ENCODE peak calls at places on chromosome 6, in ten cellular contexts. J is MM.1S, T is uterus, D is heart right ventricle, E is transverse colon, W is Panc1, F is body of pancreas, M is psoas muscle, C is SK-N-SH, U is stomach. R is an unnamed sample. For H3K36me3, the result is how much of the 10 kb centered on the place peaks cover.

GRCh38 chr6:14671261-14671681 is 553.7 kb downstream of the CD83 start:
- DNase-seq in U (peak), J (no peak), D (peak), W (no peak), T (peak), C (no peak), M (peak), F (no peak), E (no peak), R (no peak)

GRCh38 chr6:96939019-96939805 is 14.7 kb downstream of the KLHL32 start:
- DNase-seq in C (peak), U (no peak), E (no peak), M (no peak), W (peak), J (no peak), T (no peak), D (no peak), F (no peak), R (no peak)

GRCh38 chr6:89117285-89118108 is at the start of gene SRSF12:
- DNase-seq in E (peak), T (peak), W (no peak), J (peak), U (peak), F (peak), C (peak), M (peak), D (peak), R (peak)

GRCh38 chr6:148450866-148451265 is 108.2 kb downstream of the SASH1 start:
- DNase-seq in D (no peak), U (no peak), M (no peak), J (no peak), T (no peak), F (no peak), E (no peak), C (no peak), W (no peak), R (no peak)

GRCh38 chr6:839201-839600 is 146.3 kb upstream of the EXOC2 start:
- DNase-seq in F (no peak), D (no peak), E (no peak), W (no peak), J (no peak), T (no peak), U (no peak), C (no peak), M (no peak), R (no peak)

GRCh38 chr6:65570340-65570739 is 136.7 kb downstream of the EYS start:
- DNase-seq in M (no peak), W (no peak), U (no peak), J (no peak), D (no peak), T (no peak), F (no peak), E (no peak), C (no peak), R (no peak)

GRCh38 chr6:38443750-38444149 is 196.0 kb downstream of the BTBD9 start:
- DNase-seq in M (no peak), D (no peak), J (no peak), U (no peak), T (no peak), W (no peak), C (peak), E (no peak), F (no peak), R (peak)

GRCh38 chr6:155328539-155329459 is 14.5 kb upstream of the TFB1M start:
- DNase-seq in F (peak), T (no peak), J (no peak), C (no peak), E (peak), D (no peak), U (peak), M (no peak), W (no peak), R (no peak)

GRCh38 chr6:88662163-88662580 is 301.2 kb downstream of the RNGTT start:
- DNase-seq in J (no peak), W (no peak), F (peak), C (no peak), M (no peak), T (no peak), U (peak), D (no peak), E (no peak), R (no peak)

GRCh38 chr6:141634269-141634668 is 498.5 kb upstream of the GJE1 start:
- DNase-seq in F (no peak), W (no peak), U (no peak), C (no peak), J (no peak), E (no peak), M (no peak), D (no peak), T (no peak), R (no peak)

GRCh38 chr6:53814353-53814752 is 19.5 kb downstream of the LRRC1 start:
- DNase-seq in F (no peak), C (no peak), W (no peak), U (no peak), M (no peak), E (no peak), J (no peak), T (no peak), D (no peak), R (no peak)

GRCh38 chr6:9248125-9248524 is 812.8 kb upstream of the SLC35B3 start:
- DNase-seq in J (no peak), T (no peak), D (no peak), F (no peak), E (no peak), W (no peak), U (no peak), M (no peak), C (no peak), R (no peak)

GRCh38 chr6:24069546-24069945 is 56.5 kb upstream of the NRSN1 start:
- DNase-seq in W (no peak), D (no peak), M (no peak), F (no peak), E (no peak), J (no peak), U (no peak), C (no peak), T (no peak), R (no peak)

GRCh38 chr6:169158182-169158573 is 95.5 kb downstream of the THBS2 start:
- DNase-seq in D (peak), J (no peak), C (peak), M (peak), F (no peak), E (no peak), W (no peak), U (no peak), T (peak), R (no peak)

GRCh38 chr6:3844097-3844463 is 5.1 kb upstream of the FAM50B start:
- DNase-seq in U (no peak), D (no peak), T (no peak), J (no peak), W (no peak), E (no peak), F (no peak), C (no peak), M (no peak), R (no peak)

GRCh38 chr6:98824163-98824906 is 10.0 kb upstream of the POU3F2 start:
- DNase-seq in C (peak), U (no peak), T (no peak), J (no peak), D (no peak), E (no peak), M (no peak), W (no peak), F (no peak), R (peak)

GRCh38 chr6:83867527-83868161 is 8.2 kb downstream of the CYB5R4 start:
- DNase-seq in D (peak), U (peak), C (no peak), W (peak), M (no peak), J (no peak), T (no peak), E (peak), F (no peak), R (peak)

GRCh38 chr6:139777202-139777970 is 402.9 kb upstream of the CITED2 start:
- DNase-seq in W (no peak), J (no peak), D (no peak), C (no peak), M (no peak), F (peak), T (no peak), U (no peak), E (no peak), R (peak)

GRCh38 chr6:16974387-16974673 is 127.5 kb upstream of the STMND1 start:
- DNase-seq in E (no peak), W (no peak), U (no peak), C (no peak), D (no peak), T (no peak), F (no peak), J (no peak), M (no peak), R (no peak)

GRCh38 chr6:169726963-169727362 is 2.7 kb upstream of the PHF10 start:
- DNase-seq in C (no peak), W (no peak), T (no peak), D (no peak), F (no peak), J (no peak), E (no peak), M (no peak), U (no peak), R (no peak)

GRCh38 chr6:105799051-105799450 is 287.1 kb upstream of the PRDM1 start:
- DNase-seq in D (no peak), F (no peak), U (no peak), W (no peak), J (no peak), M (peak), C (no peak), T (peak), E (peak), R (no peak)

GRCh38 chr6:139448094-139448649 is 73.7 kb upstream of the CITED2 start:
- DNase-seq in W (no peak), E (no peak), U (no peak), M (no peak), C (no peak), F (no peak), J (peak), D (no peak), T (no peak), R (no peak)

GRCh38 chr6:33896391-33897192 is 92.8 kb upstream of the MLN start:
- DNase-seq in M (peak), C (no peak), F (no peak), U (no peak), T (peak), J (no peak), W (no peak), D (no peak), E (no peak), R (no peak)

GRCh38 chr6:30378290-30378937 is 33.5 kb downstream of the RPP21 start:
- DNase-seq in F (no peak), U (no peak), C (no peak), W (no peak), E (no peak), J (no peak), D (no peak), T (no peak), M (no peak), R (no peak)

GRCh38 chr6:158008894-158009891 is 27.5 kb downstream of the SYNJ2 start:
- DNase-seq in F (peak), T (peak), W (no peak), E (peak), J (no peak), U (no peak), M (peak), C (peak), D (no peak), R (no peak)

GRCh38 chr6:30730611-30731435 is 10.7 kb downstream of the TUBB start:
- DNase-seq in D (peak), M (peak), J (peak), T (peak), E (peak), U (peak), W (no peak), C (peak), F (peak), R (peak)

GRCh38 chr6:47484616-47485015 is 7.0 kb downstream of the CD2AP start:
- DNase-seq in D (no peak), C (no peak), U (no peak), T (no peak), F (no peak), M (no peak), W (no peak), E (no peak), J (no peak), R (no peak)

GRCh38 chr6:108598316-108598863 is 37.7 kb downstream of the FOXO3 start:
- DNase-seq in D (no peak), C (no peak), U (no peak), E (no peak), M (peak), T (no peak), J (peak), F (no peak), W (no peak), R (peak)

DNA sequence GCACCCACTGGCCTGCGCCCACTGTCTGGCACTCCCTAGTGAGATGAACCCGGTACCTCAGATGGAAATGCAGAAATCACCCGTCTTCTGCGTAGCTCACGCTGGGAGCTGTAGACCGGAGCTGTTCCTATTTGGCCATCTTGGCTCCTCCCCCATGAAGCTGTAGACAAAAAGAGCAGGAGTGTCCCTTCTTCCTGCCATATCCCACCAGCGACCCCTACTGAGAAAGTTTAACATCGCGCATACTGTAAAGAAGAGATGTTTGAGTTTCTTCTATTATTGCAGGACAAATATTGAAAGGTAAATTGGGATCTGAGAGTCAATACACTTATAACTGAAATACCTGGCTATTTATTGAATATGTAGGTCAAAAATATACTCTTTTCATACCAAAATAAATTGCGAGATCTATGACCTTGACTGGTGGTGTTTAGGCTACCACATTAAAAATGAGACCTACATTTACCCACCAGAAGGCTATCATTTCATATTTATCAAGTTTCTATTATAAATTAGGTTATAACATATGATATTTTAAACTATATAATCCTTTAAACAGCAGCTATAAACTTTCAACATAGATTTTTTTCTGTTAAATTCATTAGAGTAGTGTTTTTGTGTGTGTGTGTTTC is 586.3 kb downstream of the HTR1B start:
- DNase-seq in D (no peak), E (peak), M (no peak), W (no peak), T (no peak), U (peak), J (peak), C (peak), F (peak), R (peak)
- TF ChIP-seq CTCF in D (peak), E (peak), M (no peak), W (peak), T (no peak), U (peak), J (peak), C (peak), F (peak), R (peak)

GRCh38 chr6:56638760-56639159 is 3.9 kb downstream of the DST start:
- DNase-seq in U (no peak), D (no peak), E (no peak), J (no peak), C (no peak), M (no peak), W (no peak), F (no peak), T (no peak), R (no peak)
- H3K36me3 ChIP-seq in U (under half), D (half or more), E (under half), J (under half), C (half or more), M (half or more), W (half or more), F (under half), T (under half), R (under half)

GRCh38 chr6:73702444-73702843 is 6.4 kb downstream of the CD109 start:
- DNase-seq in E (no peak), W (no peak), U (no peak), D (no peak), J (no peak), F (no peak), C (no peak), T (no peak), M (no peak), R (no peak)
- H3K4me3 ChIP-seq in E (no peak), W (no peak), U (no peak), D (no peak), J (no peak), F (no peak), C (no peak), T (no peak), M (no peak), R (no peak)

DNA sequence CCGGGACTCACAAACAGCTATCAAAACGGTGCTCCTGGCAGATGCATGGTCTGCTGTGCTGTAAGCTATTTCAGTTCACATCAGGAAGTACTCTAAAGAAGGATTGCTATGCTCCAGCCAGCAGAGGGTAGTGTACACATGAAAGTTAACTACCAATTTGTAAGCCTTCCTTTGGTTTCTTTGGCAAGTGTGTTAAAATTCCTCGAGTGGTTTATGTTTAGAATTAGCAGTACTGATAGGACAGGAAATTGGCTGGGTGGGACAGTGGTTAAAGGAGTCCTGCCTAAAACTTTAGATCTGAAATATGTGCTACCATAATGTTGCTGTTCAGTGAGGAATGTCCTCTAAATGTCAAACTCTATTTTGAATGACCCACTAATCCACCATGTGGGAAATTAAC is 47.4 kb downstream of the TRMT11 start:
- DNase-seq in J (peak), U (no peak), W (no peak), D (no peak), M (no peak), E (peak), T (no peak), F (peak), C (peak), R (peak)
- TF ChIP-seq CTCF in J (no peak), U (peak), W (peak), D (peak), M (peak), E (peak), T (peak), F (peak), C (peak), R (peak)

GRCh38 chr6:111357680-111358079 is 125.3 kb downstream of the REV3L start:
- DNase-seq in U (no peak), C (no peak), M (no peak), W (no peak), F (no peak), E (no peak), J (no peak), T (no peak), D (no peak), R (no peak)
- H3K36me3 ChIP-seq in U (under half), C (under half), M (half or more), W (under half), F (under half), E (under half), J (under half), T (under half), D (under half), R (under half)

DNA sequence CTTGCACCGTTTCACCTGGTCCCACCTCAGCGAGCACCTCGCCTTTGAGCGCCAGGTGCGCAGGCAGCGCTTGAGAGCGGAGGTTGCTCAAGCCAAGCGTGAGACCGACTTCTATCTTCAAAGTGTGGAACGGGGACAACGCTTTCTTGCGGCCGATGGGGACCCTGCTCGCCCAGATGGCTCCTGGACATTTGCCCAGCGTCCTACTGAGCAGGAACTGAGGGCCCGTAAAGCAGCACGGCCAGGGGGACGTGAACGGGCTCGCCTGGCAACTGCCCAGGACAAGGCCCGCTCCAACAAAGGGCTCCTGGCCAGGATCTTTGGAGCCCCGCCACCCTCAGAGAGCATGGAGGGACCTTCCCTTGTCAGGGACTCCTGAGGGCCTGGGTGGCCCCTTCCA is 1.5 kb downstream of the ABT1 start:
- DNase-seq in E (no peak), F (no peak), W (no peak), T (no peak), M (no peak), U (no peak), J (no peak), C (no peak), D (no peak), R (no peak)
- H3K4me3 ChIP-seq in E (no peak), F (no peak), W (no peak), T (no peak), M (peak), U (no peak), J (no peak), C (no peak), D (peak), R (no peak)

DNA sequence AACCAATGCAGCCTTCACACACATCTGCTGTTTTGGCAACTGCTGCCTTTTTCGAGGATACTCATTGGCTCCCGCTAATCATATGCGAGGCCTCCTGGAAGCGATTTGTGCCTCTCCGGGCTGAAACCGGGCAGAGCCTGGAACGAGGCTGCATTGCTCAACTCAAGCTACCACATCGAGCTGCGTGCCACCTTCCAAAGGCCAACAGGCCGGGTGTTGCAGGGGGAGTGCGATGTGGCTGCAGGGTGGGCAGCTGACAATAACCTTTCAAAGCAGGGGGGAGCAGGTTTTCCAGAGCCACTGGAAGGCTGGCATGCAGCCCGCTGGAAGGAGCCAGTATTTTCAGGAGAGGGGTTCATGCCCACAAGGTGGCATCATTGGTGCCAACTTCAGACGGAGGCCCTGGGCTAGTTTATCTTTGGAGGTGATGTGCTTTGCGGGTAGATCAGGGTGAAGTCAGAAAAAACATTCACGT is 122.6 kb upstream of the IFNGR1 start:
- DNase-seq in E (peak), W (no peak), U (peak), T (no peak), M (peak), D (peak), C (peak), F (peak), J (peak), R (no peak)
- TF ChIP-seq CTCF in E (peak), W (peak), U (peak), T (no peak), M (no peak), D (no peak), C (peak), F (peak), J (peak), R (peak)

GRCh38 chr6:4947716-4948115 is 56.1 kb downstream of the RPP40 start:
- DNase-seq in C (no peak), T (no peak), U (no peak), W (no peak), D (no peak), J (no peak), F (no peak), M (no peak), E (no peak), R (no peak)
- H3K36me3 ChIP-seq in C (under half), T (under half), U (under half), W (under half), D (half or more), J (under half), F (under half), M (under half), E (under half), R (under half)

DNA sequence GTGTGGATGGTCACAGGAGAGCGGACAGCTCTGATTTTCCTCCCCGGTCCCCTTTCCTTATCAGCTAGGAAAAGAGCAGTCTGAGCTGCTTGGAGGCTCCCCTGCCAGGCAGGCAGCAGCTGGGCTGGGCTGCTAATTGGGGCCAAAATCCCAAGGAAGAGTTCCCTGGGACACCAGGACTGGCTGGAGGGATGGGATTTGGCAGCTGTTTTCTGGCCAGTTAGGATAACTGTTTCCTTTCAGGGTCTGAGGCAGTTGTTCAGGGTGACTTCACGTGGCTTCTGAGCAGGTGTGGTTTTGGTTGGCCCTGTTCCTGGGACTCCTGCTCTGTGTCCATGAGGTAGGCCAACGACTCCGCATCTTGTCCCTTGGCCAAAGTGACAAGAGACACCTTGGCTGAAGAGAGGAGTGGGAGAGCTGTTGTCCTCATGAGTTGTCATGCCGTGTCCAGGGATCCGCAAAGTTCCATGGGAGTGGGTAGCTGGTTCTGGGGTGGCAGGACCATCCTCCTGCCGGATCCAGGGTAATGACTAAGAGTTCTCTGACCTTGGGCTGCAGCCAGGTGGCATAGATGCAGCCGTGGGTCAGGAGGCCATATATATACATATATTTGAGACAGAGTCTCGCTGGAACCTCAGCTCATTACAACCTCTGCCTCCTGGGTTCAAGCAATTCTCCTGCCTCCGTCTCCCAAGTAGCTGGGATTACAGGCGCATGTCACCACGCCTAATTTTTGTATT is 21.2 kb downstream of the MRPS18A start:
- DNase-seq in D (no peak), C (peak), U (no peak), E (no peak), M (no peak), F (peak), J (no peak), T (no peak), W (no peak), R (no peak)
- H3K4me3 ChIP-seq in D (no peak), C (no peak), U (no peak), E (no peak), M (no peak), F (no peak), J (no peak), T (no peak), W (no peak), R (no peak)

GRCh38 chr6:166076625-166077024 is 91.0 kb downstream of the TBXT start:
- DNase-seq in M (no peak), F (no peak), E (no peak), W (no peak), U (no peak), T (no peak), C (no peak), D (no peak), J (no peak), R (no peak)
- TF ChIP-seq CTCF in M (no peak), F (no peak), E (no peak), W (peak), U (no peak), T (no peak), C (no peak), D (no peak), J (no peak), R (peak)